ENCODE peak calls at places on chromosome 6, in eight cellular contexts. I is prostate gland, P is OCI-LY7, S is left lung, E is breast epithelium, U is hepatocyte, H is GM23248, Q is heart right ventricle. V is an unnamed sample.

GRCh38 chr6:28429781-28430180 is 13.5 kb downstream of the ZSCAN23 start:
- DNase-seq in I (no peak), P (no peak), S (no peak), E (no peak), U (no peak), H (no peak), Q (no peak), V (no peak)

GRCh38 chr6:155274533-155274932 is 10.7 kb downstream of the CLDN20 start:
- DNase-seq in I (no peak), P (no peak), S (no peak), E (peak), U (no peak), H (peak), Q (no peak), V (no peak)

GRCh38 chr6:129766959-129767728 is 57.2 kb upstream of the ARHGAP18 start:
- DNase-seq in I (no peak), P (no peak), S (no peak), E (no peak), U (peak), H (peak), Q (no peak), V (peak)

GRCh38 chr6:9405369-9405768 is 970.0 kb upstream of the SLC35B3 start:
- DNase-seq in I (no peak), P (no peak), S (no peak), E (no peak), U (peak), H (peak), Q (no peak), V (no peak)

GRCh38 chr6:166675736-166676135 is 48.7 kb upstream of the RPS6KA2 start:
- DNase-seq in I (no peak), P (no peak), S (no peak), E (peak), U (peak), H (no peak), Q (no peak), V (no peak)

GRCh38 chr6:38755207-38755606 is 40.1 kb downstream of the DNAH8 start:
- DNase-seq in I (no peak), P (no peak), S (no peak), E (no peak), U (no peak), H (no peak), Q (no peak), V (no peak)

GRCh38 chr6:105779113-105779512 is 307.0 kb upstream of the PRDM1 start:
- DNase-seq in I (no peak), P (no peak), S (no peak), E (no peak), U (no peak), H (no peak), Q (no peak), V (no peak)

GRCh38 chr6:117548797-117549301 is 53.5 kb downstream of the GOPC start:
- DNase-seq in I (no peak), P (no peak), S (no peak), E (no peak), U (no peak), H (peak), Q (no peak), V (no peak)

GRCh38 chr6:132060591-132060990 is 109.4 kb upstream of the CCN2 start:
- DNase-seq in I (no peak), P (peak), S (no peak), E (no peak), U (peak), H (peak), Q (no peak), V (no peak)

GRCh38 chr6:169173532-169174268 is 79.9 kb downstream of the THBS2 start:
- DNase-seq in I (no peak), P (no peak), S (no peak), E (no peak), U (no peak), H (no peak), Q (no peak), V (no peak)

GRCh38 chr6:13813621-13814175 is 659 bp downstream of the MCUR1 start:
- DNase-seq in I (peak), P (peak), S (peak), E (peak), U (peak), H (peak), Q (peak), V (peak)

GRCh38 chr6:127824061-127824460 is 76.8 kb downstream of the THEMIS start:
- DNase-seq in I (no peak), P (no peak), S (no peak), E (no peak), U (no peak), H (peak), Q (no peak), V (no peak)

GRCh38 chr6:167866642-167867041 is 39.9 kb downstream of the AFDN start:
- DNase-seq in I (no peak), P (no peak), S (no peak), E (peak), U (no peak), H (no peak), Q (no peak), V (no peak)

GRCh38 chr6:4521070-4521469 is 255.1 kb upstream of the CDYL start:
- DNase-seq in I (no peak), P (no peak), S (no peak), E (no peak), U (no peak), H (no peak), Q (no peak), V (no peak)

GRCh38 chr6:43570876-43571441 is 4.9 kb downstream of the XPO5 start:
- DNase-seq in I (no peak), P (no peak), S (no peak), E (no peak), U (peak), H (peak), Q (no peak), V (no peak)

GRCh38 chr6:20034408-20034769 is 177.9 kb downstream of the MBOAT1 start:
- DNase-seq in I (no peak), P (no peak), S (no peak), E (no peak), U (no peak), H (no peak), Q (no peak), V (no peak)

GRCh38 chr6:91565207-91565606 is 978.3 kb upstream of the MAP3K7 start:
- DNase-seq in I (no peak), P (no peak), S (no peak), E (no peak), U (no peak), H (no peak), Q (no peak), V (no peak)

GRCh38 chr6:167047554-167047953 is 48.4 kb downstream of the CEP43 start:
- DNase-seq in I (no peak), P (peak), S (peak), E (no peak), U (no peak), H (no peak), Q (no peak), V (no peak)

GRCh38 chr6:85468326-85468725 is 18.4 kb downstream of the NT5E start:
- DNase-seq in I (no peak), P (no peak), S (no peak), E (no peak), U (no peak), H (peak), Q (no peak), V (peak)

GRCh38 chr6:154232013-154232920 is 124.3 kb downstream of the IPCEF1 start:
- DNase-seq in I (no peak), P (no peak), S (no peak), E (no peak), U (no peak), H (peak), Q (no peak), V (no peak)

GRCh38 chr6:297571-298232 is 5.4 kb downstream of the DUSP22 start:
- DNase-seq in I (no peak), P (peak), S (no peak), E (no peak), U (no peak), H (no peak), Q (no peak), V (peak)

GRCh38 chr6:55009114-55009513 is 162.5 kb downstream of the FAM83B start:
- DNase-seq in I (no peak), P (no peak), S (no peak), E (no peak), U (no peak), H (no peak), Q (no peak), V (peak)

GRCh38 chr6:39984051-39984450 is 49.8 kb upstream of the MOCS1 start:
- DNase-seq in I (no peak), P (no peak), S (no peak), E (no peak), U (no peak), H (no peak), Q (no peak), V (no peak)

GRCh38 chr6:70669133-70669532 is 1.4 kb downstream of the SMAP1 start:
- DNase-seq in I (no peak), P (peak), S (no peak), E (no peak), U (peak), H (peak), Q (no peak), V (no peak)

GRCh38 chr6:55528624-55529023 is 50.4 kb downstream of the HMGCLL1 start:
- DNase-seq in I (no peak), P (peak), S (no peak), E (no peak), U (peak), H (peak), Q (no peak), V (peak)

GRCh38 chr6:136551103-136551502 is 881 bp upstream of the MAP7 start:
- DNase-seq in I (peak), P (no peak), S (no peak), E (no peak), U (no peak), H (no peak), Q (no peak), V (no peak)
- H3K27ac ChIP-seq in I (peak), P (no peak), S (no peak), E (peak), U (peak), H (no peak), Q (no peak), V (no peak)

GRCh38 chr6:158707120-158707519 is 57.3 kb downstream of the SYTL3 start:
- DNase-seq in I (no peak), P (no peak), S (peak), E (no peak), U (peak), H (peak), Q (peak), V (peak)

GRCh38 chr6:158706369-158706982 is 56.6 kb downstream of the SYTL3 start:
- DNase-seq in I (peak), P (peak), S (no peak), E (no peak), U (peak), H (peak), Q (peak), V (peak)

GRCh38 chr6:158709809-158710208 is 60.0 kb downstream of the SYTL3 start:
- DNase-seq in I (no peak), P (no peak), S (no peak), E (no peak), U (no peak), H (no peak), Q (no peak), V (peak)

GRCh38 chr6:158707826-158708225 is 58.0 kb downstream of the SYTL3 start:
- DNase-seq in I (peak), P (peak), S (peak), E (peak), U (peak), H (no peak), Q (no peak), V (peak)

DNA sequence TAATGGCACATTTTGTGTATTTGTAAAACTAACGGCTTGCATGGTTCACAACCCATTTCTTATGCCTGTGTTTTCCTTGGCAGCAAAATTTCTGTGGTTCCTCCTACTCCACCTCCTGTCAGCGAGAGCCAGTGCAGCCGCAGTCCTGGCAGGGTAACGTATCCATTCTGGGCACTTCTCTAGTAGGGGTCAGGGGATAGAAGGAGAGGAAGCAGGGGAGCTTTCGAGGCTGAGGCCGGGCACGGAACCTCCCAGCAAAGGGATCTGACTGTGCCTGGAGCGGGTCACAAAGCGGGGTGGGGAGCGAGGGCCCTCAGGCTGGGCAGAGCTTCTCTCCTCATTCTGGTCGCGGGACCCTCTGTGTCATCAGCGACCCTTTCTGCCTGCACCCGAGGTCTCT is 58.4 kb downstream of the SYTL3 start:
- DNase-seq in I (no peak), P (no peak), S (no peak), E (no peak), U (peak), H (no peak), Q (peak), V (peak)
- H3K27ac ChIP-seq in I (peak), P (no peak), S (peak), E (no peak), U (peak), H (no peak), Q (peak), V (no peak)

DNA sequence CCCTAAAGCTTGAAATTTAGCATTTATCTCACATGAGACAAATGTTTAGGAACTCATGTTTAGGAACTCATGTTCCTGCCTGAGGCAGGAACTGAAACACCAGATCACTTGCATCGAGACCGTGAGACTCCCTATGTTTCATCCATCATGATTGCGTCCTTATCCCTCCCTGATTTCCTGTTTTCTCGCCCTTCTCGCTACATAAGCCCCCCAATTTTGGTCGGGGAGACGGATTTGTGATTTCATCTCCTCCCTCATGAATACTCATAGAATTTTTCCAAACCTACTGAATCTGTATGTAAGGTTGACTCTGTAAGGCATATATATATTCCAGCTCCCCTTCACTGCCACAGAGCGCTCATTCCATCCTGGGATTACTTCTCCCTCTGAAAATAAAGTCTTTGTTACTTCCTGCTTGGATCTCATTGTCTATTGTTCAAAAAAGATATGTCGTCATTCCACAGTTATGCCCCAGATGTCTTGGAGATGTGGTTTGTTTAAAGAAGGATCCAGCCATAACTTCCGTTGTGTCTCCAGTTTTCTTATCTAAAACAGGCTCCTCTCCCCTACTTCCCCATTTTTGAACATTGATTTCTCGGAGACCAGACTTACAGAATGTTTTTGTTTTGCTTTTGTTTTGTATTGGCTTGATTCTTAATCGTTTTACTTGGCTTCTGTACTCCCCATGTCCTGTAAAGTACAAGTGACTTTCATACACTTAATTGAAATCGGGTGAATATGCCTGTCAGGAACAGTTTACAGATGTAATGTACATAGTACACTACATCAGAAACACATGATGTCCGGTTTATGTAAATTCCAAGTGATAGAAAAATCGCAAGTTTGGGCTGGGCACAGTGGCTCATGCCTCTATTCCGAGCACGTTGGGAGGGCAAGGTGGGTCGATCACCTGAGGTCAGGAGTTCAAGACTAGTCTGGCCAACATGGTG is 118.7 kb downstream of the HFE start:
- DNase-seq in I (no peak), P (peak), S (no peak), E (peak), U (no peak), H (peak), Q (no peak), V (peak)
- H3K27ac ChIP-seq in I (peak), P (peak), S (peak), E (peak), U (peak), H (peak), Q (peak), V (peak)

DNA sequence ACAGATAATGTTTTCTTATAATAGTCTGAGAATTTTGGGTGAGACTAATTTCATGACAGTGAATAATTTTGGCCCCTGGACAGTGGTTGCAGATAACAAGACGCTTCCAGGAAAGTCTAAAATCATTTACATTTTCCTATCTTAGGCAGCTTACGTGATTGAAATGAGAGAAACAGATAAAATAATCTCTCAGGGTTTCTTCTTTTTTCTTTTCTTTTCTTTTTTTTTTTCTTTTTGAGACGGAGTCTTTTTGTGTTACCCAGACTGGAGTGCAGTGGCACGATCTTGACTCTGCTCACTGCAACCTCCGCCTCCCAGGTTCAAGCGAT is 4.2 kb upstream of the SERPINB1 start:
- DNase-seq in I (no peak), P (no peak), S (no peak), E (no peak), U (no peak), H (no peak), Q (no peak), V (no peak)
- H3K27ac ChIP-seq in I (no peak), P (peak), S (no peak), E (no peak), U (no peak), H (peak), Q (peak), V (no peak)

GRCh38 chr6:26051683-26052310 is 35.4 kb upstream of the HFE start:
- DNase-seq in I (no peak), P (no peak), S (no peak), E (no peak), U (no peak), H (no peak), Q (no peak), V (no peak)
- H3K27ac ChIP-seq in I (no peak), P (peak), S (no peak), E (no peak), U (no peak), H (no peak), Q (no peak), V (no peak)

V was measured in endodermal cell.